ENCODE peak calls at places on chromosome 13, in six cellular contexts. T is endothelial cell; G is neural crest cell; O is activated naive CD4-positive, alpha-beta T cell; A is stimulated activated CD4-positive, alpha-beta T cell treated with anti-CD3 and anti-CD28 coated beads, TNF-alpha, amount 100 ng/mL, for 48 hours; R is MV-4-11. Y is an unnamed sample.

GRCh38 chr13:87981416-87981815 is 310.2 kb downstream of the SLITRK5 start:
- DNase-seq in T (no peak), A (no peak), R (no peak), O (no peak), G (no peak), Y (no peak)

GRCh38 chr13:107964356-107964755 is 251.0 kb downstream of the LIG4 start:
- DNase-seq in G (no peak), A (no peak), R (no peak), O (no peak), T (no peak), Y (no peak)

GRCh38 chr13:20911037-20911436 is 8.5 kb upstream of the XPO4 start:
- DNase-seq in R (no peak), T (no peak), A (no peak), O (no peak), G (no peak), Y (no peak)

GRCh38 chr13:23608704-23609413 is 38.6 kb downstream of the TNFRSF19 start:
- DNase-seq in O (no peak), A (no peak), T (peak), G (no peak), R (peak), Y (no peak)

GRCh38 chr13:109655206-109655600 is 131.2 kb downstream of the IRS2 start:
- DNase-seq in G (no peak), O (no peak), T (no peak), A (no peak), R (peak), Y (no peak)

GRCh38 chr13:95044452-95045205 is 256.6 kb downstream of the ABCC4 start:
- DNase-seq in G (no peak), O (no peak), A (no peak), R (no peak), T (no peak), Y (no peak)

GRCh38 chr13:95002968-95003813 is 290.8 kb upstream of the SOX21 start:
- DNase-seq in O (no peak), R (no peak), A (no peak), G (no peak), T (no peak), Y (no peak)

GRCh38 chr13:51919531-51919930 is 57.8 kb downstream of the CCDC70 start:
- DNase-seq in G (no peak), R (no peak), T (no peak), O (no peak), A (no peak), Y (no peak)

GRCh38 chr13:110328509-110328908 is 21.4 kb downstream of the COL4A2 start:
- DNase-seq in R (no peak), G (no peak), A (no peak), O (no peak), T (no peak), Y (no peak)

GRCh38 chr13:46668302-46668720 is 115.3 kb downstream of the LRCH1 start:
- DNase-seq in G (no peak), O (no peak), R (peak), A (no peak), T (peak), Y (no peak)

GRCh38 chr13:29923554-29924481 is 73.4 kb upstream of the UBL3 start:
- DNase-seq in A (peak), T (peak), O (peak), R (no peak), G (no peak), Y (peak)

GRCh38 chr13:59950201-59950730 is 213.5 kb downstream of the DIAPH3 start:
- DNase-seq in A (no peak), R (no peak), T (no peak), G (no peak), O (no peak), Y (no peak)

GRCh38 chr13:20525601-20526544 is at the start of gene CRYL1:
- DNase-seq in R (peak), T (peak), O (peak), G (peak), A (peak), Y (peak)

GRCh38 chr13:63208811-63209210 is 1793.2 kb upstream of the PCDH20 start:
- DNase-seq in A (no peak), T (no peak), O (no peak), R (no peak), G (no peak), Y (no peak)

Y was measured in HEK293T.